ENCODE peak calls at places on chromosomes 13 and 19, in five cellular contexts. One of them, this sample, is unnamed.

GRCh38 chr13:110070511-110071120 is 236.3 kb downstream of the COL4A1 start:
- DNase-seq in psoas muscle: no peak
- DNase-seq in dorsolateral prefrontal cortex: no peak
- DNase-seq in tibial nerve: no peak
- DNase-seq in heart right ventricle: no peak
- DNase-seq in this sample: peak

GRCh38 chr13:35164324-35164932 is 222.4 kb downstream of the NBEA start:
- DNase-seq in psoas muscle: no peak
- DNase-seq in dorsolateral prefrontal cortex: no peak
- DNase-seq in tibial nerve: no peak
- DNase-seq in heart right ventricle: no peak
- DNase-seq in this sample: peak

GRCh38 chr13:65540064-65540635 is 1690.0 kb downstream of the PCDH9 start:
- DNase-seq in psoas muscle: no peak
- DNase-seq in dorsolateral prefrontal cortex: no peak
- DNase-seq in tibial nerve: no peak
- DNase-seq in heart right ventricle: no peak
- DNase-seq in this sample: peak

GRCh38 chr13:34853161-34853560 is 88.9 kb upstream of the NBEA start:
- DNase-seq in psoas muscle: no peak
- DNase-seq in dorsolateral prefrontal cortex: no peak
- DNase-seq in tibial nerve: no peak
- DNase-seq in heart right ventricle: no peak
- DNase-seq in this sample: no peak

GRCh38 chr19:47331490-47331889 is 485 bp upstream of the C5AR2 start:
- DNase-seq in psoas muscle: no peak
- DNase-seq in dorsolateral prefrontal cortex: no peak
- DNase-seq in tibial nerve: no peak
- DNase-seq in heart right ventricle: no peak
- DNase-seq in this sample: no peak

GRCh38 chr13:26991508-26992181 is 180.0 kb downstream of the USP12 start:
- DNase-seq in psoas muscle: no peak
- DNase-seq in dorsolateral prefrontal cortex: peak
- DNase-seq in tibial nerve: no peak
- DNase-seq in heart right ventricle: no peak
- DNase-seq in this sample: no peak

GRCh38 chr19:33490041-33490451 is 31.5 kb downstream of the PEPD start:
- DNase-seq in psoas muscle: no peak
- DNase-seq in dorsolateral prefrontal cortex: no peak
- DNase-seq in tibial nerve: no peak
- DNase-seq in heart right ventricle: no peak
- DNase-seq in this sample: no peak

GRCh38 chr19:1128111-1128510 is 24.3 kb downstream of the GPX4 start:
- DNase-seq in psoas muscle: no peak
- DNase-seq in dorsolateral prefrontal cortex: no peak
- DNase-seq in tibial nerve: no peak
- DNase-seq in heart right ventricle: no peak
- DNase-seq in this sample: no peak

GRCh38 chr19:29524912-29525870 is 603 bp upstream of the VSTM2B start:
- DNase-seq in psoas muscle: no peak
- DNase-seq in dorsolateral prefrontal cortex: peak
- DNase-seq in tibial nerve: no peak
- DNase-seq in heart right ventricle: no peak
- DNase-seq in this sample: no peak

GRCh38 chr19:47228937-47229673 is 1.9 kb downstream of the BBC3 start:
- DNase-seq in psoas muscle: no peak
- DNase-seq in dorsolateral prefrontal cortex: peak
- DNase-seq in tibial nerve: peak
- DNase-seq in heart right ventricle: no peak
- DNase-seq in this sample: peak

GRCh38 chr13:111476197-111476596 is 155.8 kb downstream of the TEX29 start:
- DNase-seq in psoas muscle: no peak
- DNase-seq in dorsolateral prefrontal cortex: no peak
- DNase-seq in tibial nerve: no peak
- DNase-seq in heart right ventricle: no peak
- DNase-seq in this sample: no peak

GRCh38 chr13:99813346-99814095 is 158.0 kb downstream of the ZIC5 start:
- DNase-seq in psoas muscle: no peak
- DNase-seq in dorsolateral prefrontal cortex: no peak
- DNase-seq in tibial nerve: no peak
- DNase-seq in heart right ventricle: no peak
- DNase-seq in this sample: no peak

GRCh38 chr19:50232600-50232999 is 29.2 kb downstream of the MYH14 start:
- DNase-seq in psoas muscle: no peak
- DNase-seq in dorsolateral prefrontal cortex: no peak
- DNase-seq in tibial nerve: no peak
- DNase-seq in heart right ventricle: no peak
- DNase-seq in this sample: no peak

GRCh38 chr13:84446972-84447700 is 564.9 kb upstream of the SLITRK1 start:
- DNase-seq in psoas muscle: no peak
- DNase-seq in dorsolateral prefrontal cortex: no peak
- DNase-seq in tibial nerve: no peak
- DNase-seq in heart right ventricle: no peak
- DNase-seq in this sample: no peak

GRCh38 chr19:13850910-13851753 is 25.8 kb upstream of the NANOS3 start:
- DNase-seq in psoas muscle: peak
- DNase-seq in dorsolateral prefrontal cortex: no peak
- DNase-seq in tibial nerve: peak
- DNase-seq in heart right ventricle: peak
- DNase-seq in this sample: peak

GRCh38 chr19:45506246-45506990 is 861 bp upstream of the VASP start:
- DNase-seq in psoas muscle: peak
- DNase-seq in dorsolateral prefrontal cortex: peak
- DNase-seq in tibial nerve: peak
- DNase-seq in heart right ventricle: peak
- DNase-seq in this sample: peak

GRCh38 chr13:42001580-42001979 is 40.7 kb upstream of the VWA8 start:
- DNase-seq in psoas muscle: no peak
- DNase-seq in dorsolateral prefrontal cortex: no peak
- DNase-seq in tibial nerve: no peak
- DNase-seq in heart right ventricle: no peak
- DNase-seq in this sample: peak

GRCh38 chr13:97122381-97122996 is 99.6 kb upstream of the MBNL2 start:
- DNase-seq in psoas muscle: no peak
- DNase-seq in dorsolateral prefrontal cortex: no peak
- DNase-seq in tibial nerve: no peak
- DNase-seq in heart right ventricle: no peak
- DNase-seq in this sample: peak

GRCh38 chr13:78806457-78806856 is 147.5 kb upstream of the OBI1 start:
- DNase-seq in psoas muscle: no peak
- DNase-seq in dorsolateral prefrontal cortex: no peak
- DNase-seq in tibial nerve: no peak
- DNase-seq in heart right ventricle: no peak
- DNase-seq in this sample: no peak

GRCh38 chr13:114222461-114222968 is 12.2 kb upstream of the CDC16 start:
- DNase-seq in psoas muscle: no peak
- DNase-seq in dorsolateral prefrontal cortex: no peak
- DNase-seq in tibial nerve: peak
- DNase-seq in heart right ventricle: peak
- DNase-seq in this sample: peak

GRCh38 chr13:28628250-28628649 is 30.7 kb upstream of the POMP start:
- DNase-seq in psoas muscle: no peak
- DNase-seq in dorsolateral prefrontal cortex: no peak
- DNase-seq in tibial nerve: no peak
- DNase-seq in heart right ventricle: no peak
- DNase-seq in this sample: no peak

GRCh38 chr19:7395360-7395781 is 46.6 kb downstream of the ARHGEF18 start:
- DNase-seq in psoas muscle: no peak
- DNase-seq in dorsolateral prefrontal cortex: no peak
- DNase-seq in tibial nerve: no peak
- DNase-seq in heart right ventricle: no peak
- DNase-seq in this sample: peak

GRCh38 chr19:41405776-41406175 is 8.2 kb downstream of the BCKDHA start:
- DNase-seq in psoas muscle: no peak
- DNase-seq in dorsolateral prefrontal cortex: no peak
- DNase-seq in tibial nerve: no peak
- DNase-seq in heart right ventricle: no peak
- DNase-seq in this sample: no peak

GRCh38 chr19:56156768-56157167 is 15.7 kb downstream of the ZNF444 start:
- DNase-seq in psoas muscle: no peak
- DNase-seq in dorsolateral prefrontal cortex: no peak
- DNase-seq in tibial nerve: no peak
- DNase-seq in heart right ventricle: peak
- DNase-seq in this sample: no peak

GRCh38 chr13:28001837-28002473 is 13.5 kb upstream of the URAD start:
- DNase-seq in psoas muscle: no peak
- DNase-seq in dorsolateral prefrontal cortex: no peak
- DNase-seq in tibial nerve: no peak
- DNase-seq in heart right ventricle: no peak
- DNase-seq in this sample: no peak

GRCh38 chr19:35236638-35237400 is 8.3 kb upstream of the FAM187B start:
- DNase-seq in psoas muscle: no peak
- DNase-seq in dorsolateral prefrontal cortex: no peak
- DNase-seq in tibial nerve: no peak
- DNase-seq in heart right ventricle: no peak
- DNase-seq in this sample: no peak

GRCh38 chr19:51824603-51825002 is 29.6 kb downstream of the FPR3 start:
- DNase-seq in psoas muscle: no peak
- DNase-seq in dorsolateral prefrontal cortex: no peak
- DNase-seq in tibial nerve: no peak
- DNase-seq in heart right ventricle: no peak
- DNase-seq in this sample: no peak

GRCh38 chr13:108968566-108968965 is 339.2 kb downstream of the MYO16 start:
- DNase-seq in psoas muscle: no peak
- DNase-seq in dorsolateral prefrontal cortex: no peak
- DNase-seq in tibial nerve: no peak
- DNase-seq in heart right ventricle: no peak
- DNase-seq in this sample: no peak

GRCh38 chr13:31038834-31039552 is 106.5 kb downstream of the TEX26 start:
- DNase-seq in psoas muscle: no peak
- DNase-seq in dorsolateral prefrontal cortex: no peak
- DNase-seq in tibial nerve: no peak
- DNase-seq in heart right ventricle: no peak
- DNase-seq in this sample: no peak

GRCh38 chr13:48876289-48876688 is 99.4 kb upstream of the FNDC3A start:
- DNase-seq in psoas muscle: no peak
- DNase-seq in dorsolateral prefrontal cortex: no peak
- DNase-seq in tibial nerve: no peak
- DNase-seq in heart right ventricle: no peak
- DNase-seq in this sample: no peak

GRCh38 chr19:47107953-47108746 is 5.4 kb downstream of the ZC3H4 start:
- DNase-seq in psoas muscle: no peak
- DNase-seq in dorsolateral prefrontal cortex: no peak
- DNase-seq in tibial nerve: no peak
- DNase-seq in heart right ventricle: no peak
- DNase-seq in this sample: peak

GRCh38 chr13:103039183-103039582 is 27.0 kb downstream of the SLC10A2 start:
- DNase-seq in psoas muscle: no peak
- DNase-seq in dorsolateral prefrontal cortex: no peak
- DNase-seq in tibial nerve: no peak
- DNase-seq in heart right ventricle: no peak
- DNase-seq in this sample: no peak

GRCh38 chr13:106535552-106536243 is at the start of gene EFNB2:
- DNase-seq in psoas muscle: peak
- DNase-seq in dorsolateral prefrontal cortex: peak
- DNase-seq in tibial nerve: peak
- DNase-seq in heart right ventricle: peak
- DNase-seq in this sample: peak

GRCh38 chr19:51571599-51571998 is 516 bp downstream of the ZNF175 start:
- DNase-seq in psoas muscle: no peak
- DNase-seq in dorsolateral prefrontal cortex: no peak
- DNase-seq in tibial nerve: no peak
- DNase-seq in heart right ventricle: no peak
- DNase-seq in this sample: no peak

GRCh38 chr13:44389856-44390255 is 16.2 kb downstream of the SERP2 start:
- DNase-seq in psoas muscle: no peak
- DNase-seq in dorsolateral prefrontal cortex: no peak
- DNase-seq in tibial nerve: no peak
- DNase-seq in heart right ventricle: no peak
- DNase-seq in this sample: peak
- H3K4me3 ChIP-seq in psoas muscle: no peak
- H3K4me3 ChIP-seq in dorsolateral prefrontal cortex: no peak
- H3K4me3 ChIP-seq in tibial nerve: no peak
- H3K4me3 ChIP-seq in heart right ventricle: no peak
- H3K4me3 ChIP-seq in this sample: no peak

DNA sequence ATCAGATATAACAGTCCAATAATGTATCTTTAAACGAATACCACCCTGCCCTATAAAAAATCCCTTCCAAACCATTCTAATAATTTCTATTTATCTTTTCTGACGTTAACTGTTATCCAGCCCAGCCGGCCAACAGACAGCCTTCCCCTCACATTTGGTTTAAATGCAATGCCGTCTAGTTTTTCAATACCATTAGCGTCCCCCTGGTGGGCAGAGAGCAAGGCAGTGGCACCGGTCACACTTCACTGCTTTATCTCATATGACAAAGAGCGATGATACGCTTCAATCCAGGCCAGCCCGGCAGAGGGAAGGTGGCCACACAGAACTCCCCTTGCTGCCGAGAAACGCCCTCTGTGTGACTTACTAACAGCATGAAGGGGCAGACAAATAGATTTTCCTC is 402.1 kb upstream of the ZNF507 start:
- DNase-seq in psoas muscle: no peak
- DNase-seq in dorsolateral prefrontal cortex: no peak
- DNase-seq in tibial nerve: no peak
- DNase-seq in heart right ventricle: no peak
- DNase-seq in this sample: no peak
- TF ChIP-seq CTCF in psoas muscle: no peak
- TF ChIP-seq CTCF in dorsolateral prefrontal cortex: no peak
- TF ChIP-seq CTCF in tibial nerve: no peak
- TF ChIP-seq CTCF in heart right ventricle: no peak
- TF ChIP-seq CTCF in this sample: no peak

GRCh38 chr19:12838182-12838890 is at the start of gene MAST1:
- DNase-seq in psoas muscle: peak
- DNase-seq in dorsolateral prefrontal cortex: peak
- DNase-seq in tibial nerve: no peak
- DNase-seq in heart right ventricle: peak
- DNase-seq in this sample: no peak
- H3K4me3 ChIP-seq in psoas muscle: peak
- H3K4me3 ChIP-seq in dorsolateral prefrontal cortex: peak
- H3K4me3 ChIP-seq in tibial nerve: peak
- H3K4me3 ChIP-seq in heart right ventricle: peak
- H3K4me3 ChIP-seq in this sample: peak

DNA sequence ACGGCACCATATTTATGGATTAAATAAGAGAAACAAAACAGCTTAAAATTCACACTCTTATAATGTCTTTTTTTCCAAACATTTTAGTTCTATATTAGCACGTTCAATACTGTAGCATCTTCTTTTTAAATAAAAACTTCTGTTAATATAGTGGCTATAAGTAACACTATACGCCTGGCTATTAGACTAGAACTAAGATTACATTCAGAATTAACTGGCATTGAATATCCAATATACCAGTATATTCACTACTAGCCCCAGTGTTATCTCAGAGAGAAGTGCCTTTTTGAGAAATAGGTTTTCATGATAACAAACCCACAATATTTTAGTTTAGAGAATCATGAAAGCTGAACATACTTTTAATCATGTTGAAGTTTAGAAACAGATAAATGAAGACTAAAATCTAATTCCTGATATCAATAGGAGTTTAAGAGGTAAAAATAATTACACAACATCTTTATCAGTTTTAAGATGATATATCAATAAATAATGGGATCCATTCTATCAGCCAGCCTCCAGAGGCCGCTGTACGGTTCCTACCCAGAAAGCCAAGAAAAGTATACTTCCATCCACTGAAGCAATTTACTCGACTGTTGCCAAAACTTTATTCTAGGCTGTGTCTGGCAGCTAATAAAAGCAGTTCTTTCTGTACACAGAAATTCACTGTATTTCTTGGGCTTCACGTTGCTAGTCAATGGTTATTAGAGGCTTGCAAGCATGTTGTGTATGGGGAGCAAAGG is 1113.4 kb upstream of the MIR17HG start:
- DNase-seq in psoas muscle: no peak
- DNase-seq in dorsolateral prefrontal cortex: no peak
- DNase-seq in tibial nerve: no peak
- DNase-seq in heart right ventricle: no peak
- DNase-seq in this sample: peak
- TF ChIP-seq CTCF in psoas muscle: no peak
- TF ChIP-seq CTCF in dorsolateral prefrontal cortex: no peak
- TF ChIP-seq CTCF in tibial nerve: no peak
- TF ChIP-seq CTCF in heart right ventricle: no peak
- TF ChIP-seq CTCF in this sample: no peak